ENCODE peak calls at places on chromosomes 5 and 9, in ten cellular contexts. T is activated CD4-positive, CD25-positive, alpha-beta regulatory T cell; X is COLO829; S is activated CD4-positive, alpha-beta T cell treated with anti-CD3 and anti-CD28 coated beads, Interleukin-2, amount 10 ng/mL, durations not matched to agents 7 days and 5 days; K is PC-9; O is mucosa of gallbladder; U is T-helper 2 cell; I is astrocyte; V is retina; J is stimulated activated CD8-positive, alpha-beta memory T cell treated with anti-CD3 and anti-CD28 coated beads, Interleukin-4, amount 100 ng/mL, for 24 hours. C is an unnamed sample.

GRCh38 chr5:157516626-157517325 is 56.8 kb downstream of the NIPAL4 start:
- DNase-seq in T (no peak), X (no peak), S (no peak), K (peak; percentile 52), O (no peak), U (no peak), I (peak; percentile 96), V (no peak), J (no peak), C (peak; percentile 39)

GRCh38 chr9:121610638-121610953 is 40.8 kb upstream of the DAB2IP start:
- DNase-seq in T (no peak), X (no peak), S (no peak), K (no peak), O (no peak), U (no peak), I (no peak), V (no peak), J (no peak), C (no peak)

GRCh38 chr5:41503321-41503720 is 7.1 kb downstream of the PLCXD3 start:
- DNase-seq in T (no peak), X (no peak), S (no peak), K (no peak), O (no peak), U (no peak), I (no peak), V (no peak), J (no peak), C (no peak)

GRCh38 chr5:81626524-81626923 is 124.4 kb downstream of the SSBP2 start:
- DNase-seq in T (no peak), X (peak; percentile 52), S (no peak), K (peak; percentile 17), O (no peak), U (no peak), I (peak; percentile 87), V (peak; percentile 4), J (no peak), C (no peak)

GRCh38 chr5:55227738-55228430 is 769 bp upstream of the MCIDAS start:
- DNase-seq in T (no peak), X (no peak), S (no peak), K (no peak), O (no peak), U (no peak), I (no peak), V (no peak), J (no peak), C (no peak)

GRCh38 chr5:125659316-125660071 is 763.7 kb upstream of the GRAMD2B start:
- DNase-seq in T (no peak), X (no peak), S (no peak), K (no peak), O (no peak), U (no peak), I (peak; percentile 73), V (peak; percentile 19), J (no peak), C (no peak)

GRCh38 chr9:136949239-136949816 is 2.7 kb upstream of the LCN12 start:
- DNase-seq in T (no peak), X (no peak), S (no peak), K (no peak), O (no peak), U (no peak), I (no peak), V (no peak), J (no peak), C (no peak)

GRCh38 chr5:64144429-64145215 is 21.0 kb upstream of the RNF180 start:
- DNase-seq in T (no peak), X (no peak), S (no peak), K (no peak), O (no peak), U (no peak), I (peak; percentile 64), V (no peak), J (no peak), C (no peak)

GRCh38 chr9:71758277-71758676 is 10.0 kb downstream of the CEMIP2 start:
- DNase-seq in T (no peak), X (no peak), S (no peak), K (peak; percentile 42), O (peak; percentile 21), U (no peak), I (no peak), V (no peak), J (no peak), C (no peak)

GRCh38 chr9:135887585-135888050 is 19.7 kb downstream of the CAMSAP1 start:
- DNase-seq in T (peak; percentile 46), X (no peak), S (peak; percentile 75), K (no peak), O (no peak), U (peak; percentile 70), I (no peak), V (no peak), J (peak; percentile 41), C (no peak)

GRCh38 chr5:59416441-59416840 is 477.1 kb downstream of the PDE4D start:
- DNase-seq in T (no peak), X (no peak), S (no peak), K (no peak), O (no peak), U (no peak), I (peak; percentile 3), V (no peak), J (no peak), C (no peak)

GRCh38 chr5:176789873-176790615 is 20.3 kb upstream of the UNC5A start:
- DNase-seq in T (no peak), X (no peak), S (no peak), K (peak; percentile 21), O (no peak), U (no peak), I (no peak), V (peak; percentile 49), J (no peak), C (no peak)

GRCh38 chr5:7811715-7812114 is 39.2 kb downstream of the CFAP90 start:
- DNase-seq in T (no peak), X (no peak), S (no peak), K (no peak), O (no peak), U (no peak), I (no peak), V (no peak), J (no peak), C (no peak)

GRCh38 chr5:137822158-137822764 is 45.4 kb upstream of the MYOT start:
- DNase-seq in T (no peak), X (peak; percentile 71), S (peak; percentile 7), K (no peak), O (no peak), U (no peak), I (peak; percentile 23), V (no peak), J (no peak), C (peak; percentile 45)

GRCh38 chr5:62778327-62779009 is 199.8 kb downstream of the LRRC70 start:
- DNase-seq in T (no peak), X (no peak), S (no peak), K (no peak), O (no peak), U (no peak), I (no peak), V (no peak), J (no peak), C (no peak)

GRCh38 chr5:112668016-112668415 is 69.7 kb upstream of the APC start:
- DNase-seq in T (no peak), X (no peak), S (no peak), K (no peak), O (no peak), U (no peak), I (no peak), V (no peak), J (no peak), C (no peak)

GRCh38 chr5:147075187-147075586 is 159.6 kb upstream of the STK32A start:
- DNase-seq in T (no peak), X (no peak), S (no peak), K (no peak), O (no peak), U (no peak), I (no peak), V (no peak), J (no peak), C (no peak)

GRCh38 chr9:101629624-101630023 is 34.9 kb upstream of the PPP3R2 start:
- DNase-seq in T (no peak), X (no peak), S (no peak), K (no peak), O (no peak), U (no peak), I (no peak), V (no peak), J (no peak), C (no peak)

GRCh38 chr9:135156525-135157510 is 69.3 kb downstream of the OLFM1 start:
- DNase-seq in T (no peak), X (peak; percentile 63), S (peak; percentile 24), K (peak; percentile 34), O (peak; percentile 62), U (no peak), I (peak; percentile 20), V (peak; percentile 75), J (peak; percentile 3), C (peak; percentile 14)

GRCh38 chr9:100213730-100214477 is 114.9 kb downstream of the INVS start:
- DNase-seq in T (no peak), X (no peak), S (no peak), K (no peak), O (no peak), U (no peak), I (peak; percentile 92), V (no peak), J (no peak), C (no peak)

C was measured in transverse colon.